ENCODE peak calls at places on chromosomes 7 and 10, in ten cellular contexts. C is tibial artery; Z is mucosa of descending colon; G is OCI-LY7; W is IMR-90; O is stomach; S is nephron progenitor cell; J is fibroblast of pulmonary artery; Y is fibroblast of lung; I is CD4-positive, alpha-beta T cell. P is an unnamed sample.

GRCh38 chr10:121276046-121276445 is 322.2 kb downstream of the FGFR2 start:
- DNase-seq in W (no peak), O (no peak), Z (no peak), Y (no peak), J (no peak), G (no peak), S (no peak), C (no peak), I (no peak), P (no peak)

GRCh38 chr10:13340626-13341370 is 7.3 kb downstream of the SEPHS1 start:
- DNase-seq in W (no peak), Z (peak; percentile 33), G (peak; percentile 85), O (no peak), J (no peak), C (no peak), Y (no peak), I (no peak), S (no peak), P (peak; percentile 72)

GRCh38 chr10:132616995-132617780 is 79.6 kb downstream of the INPP5A start:
- DNase-seq in G (no peak), C (no peak), I (peak; percentile 27), W (no peak), J (no peak), S (no peak), O (no peak), Y (no peak), Z (no peak), P (no peak)

GRCh38 chr7:106345421-106346166 is 60.8 kb upstream of the NAMPT start:
- DNase-seq in O (no peak), Z (no peak), G (no peak), W (peak; percentile 61), Y (peak; percentile 80), C (no peak), S (no peak), I (no peak), J (peak; percentile 75), P (no peak)

GRCh38 chr7:20444041-20444440 is 113.3 kb downstream of the ITGB8 start:
- DNase-seq in J (peak; percentile 17), W (peak; percentile 6), G (no peak), I (no peak), C (no peak), S (no peak), Z (no peak), Y (no peak), O (no peak), P (no peak)

GRCh38 chr10:42986618-42987017 is 90.3 kb upstream of the RET start:
- DNase-seq in O (no peak), Z (no peak), G (no peak), I (no peak), W (peak; percentile 1), S (no peak), J (no peak), C (no peak), Y (no peak), P (no peak)

GRCh38 chr10:23927926-23928325 is 281.0 kb upstream of the KIAA1217 start:
- DNase-seq in J (no peak), G (no peak), Y (no peak), W (no peak), S (peak; percentile 27), I (no peak), O (no peak), Z (no peak), C (no peak), P (no peak)

GRCh38 chr10:95245425-95246055 is 45.3 kb downstream of the PDLIM1 start:
- DNase-seq in W (peak; percentile 34), C (peak; percentile 33), O (no peak), Y (no peak), G (peak; percentile 65), Z (no peak), S (no peak), I (no peak), J (no peak), P (peak; percentile 62)

GRCh38 chr7:81111358-81111757 is 192.5 kb upstream of the SEMA3C start:
- DNase-seq in Y (peak; percentile 86), Z (peak; percentile 9), C (no peak), I (no peak), S (no peak), J (peak; percentile 93), G (no peak), W (peak; percentile 95), O (no peak), P (no peak)

GRCh38 chr10:132844069-132844809 is 58.3 kb upstream of the NKX6-2 start:
- DNase-seq in O (no peak), Y (no peak), W (no peak), J (no peak), Z (no peak), S (no peak), C (peak; percentile 55), G (no peak), I (no peak), P (no peak)

GRCh38 chr10:80210259-80210658 is 4.9 kb upstream of the ANXA11 start:
- DNase-seq in C (no peak), O (no peak), Z (no peak), G (no peak), I (no peak), J (no peak), S (no peak), Y (no peak), W (no peak), P (no peak)

GRCh38 chr7:90594791-90595317 is 1.3 kb upstream of the CDK14 start:
- DNase-seq in J (peak; percentile 92), W (peak; percentile 91), O (no peak), C (peak; percentile 85), S (peak; percentile 15), G (no peak), Z (no peak), Y (peak; percentile 83), I (no peak), P (no peak)

GRCh38 chr7:4807708-4808420 is 32.4 kb downstream of the AP5Z1 start:
- DNase-seq in J (no peak), C (no peak), W (no peak), I (no peak), Z (no peak), S (no peak), O (no peak), Y (no peak), G (no peak), P (no peak)

GRCh38 chr7:85275204-85275603 is 88.3 kb upstream of the SEMA3D start:
- DNase-seq in J (no peak), S (no peak), O (no peak), Z (no peak), C (no peak), I (no peak), Y (no peak), W (no peak), G (no peak), P (no peak)

GRCh38 chr7:152523916-152524315 is 88.1 kb upstream of the KMT2C start:
- DNase-seq in S (no peak), Z (no peak), C (no peak), I (no peak), J (no peak), O (no peak), G (no peak), W (no peak), Y (no peak), P (no peak)

GRCh38 chr7:90165724-90166123 is 11.5 kb downstream of the STEAP1 start:
- DNase-seq in O (peak; percentile 43), Z (peak; percentile 81), C (no peak), I (no peak), G (no peak), W (no peak), S (no peak), J (no peak), Y (no peak), P (no peak)

GRCh38 chr10:126097558-126098215 is 201.3 kb downstream of the FANK1 start:
- DNase-seq in Y (no peak), S (no peak), I (no peak), W (no peak), J (no peak), C (no peak), Z (no peak), G (no peak), O (no peak), P (no peak)

DNA sequence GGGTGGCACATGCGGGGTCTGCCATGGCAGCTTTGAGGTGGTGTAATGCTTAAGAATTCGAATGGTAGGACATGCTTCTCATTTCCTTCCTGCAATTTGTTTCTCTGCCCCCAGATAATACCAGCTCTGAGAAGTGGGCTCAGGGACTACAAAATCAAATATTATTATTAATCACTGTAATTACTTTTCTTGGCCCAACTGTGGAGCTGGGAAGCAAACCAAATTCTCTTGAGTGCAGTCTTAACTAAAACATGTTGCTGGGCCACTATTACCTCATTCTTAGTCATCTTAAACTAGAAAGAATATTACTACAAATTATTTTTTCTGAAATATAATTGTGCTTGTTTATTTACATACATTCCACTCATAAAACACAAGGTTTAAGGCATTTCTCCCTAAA is 566.7 kb upstream of the NRP1 start:
- DNase-seq in O (no peak), Z (peak; percentile 6), C (no peak), W (peak; percentile 92), J (peak; percentile 69), I (no peak), Y (peak; percentile 95), S (no peak), G (no peak), P (no peak)
- TF ChIP-seq CTCF in O (no peak), Z (no peak), C (no peak), W (no peak), J (no peak), I (no peak), Y (no peak), S (no peak), G (no peak), P (no peak)

GRCh38 chr7:94655884-94656657 is at the start of gene SGCE:
- DNase-seq in J (peak; percentile 85), Y (peak; percentile 85), S (peak; percentile 84), Z (peak; percentile 63), I (peak; percentile 36), W (peak; percentile 71), O (peak; percentile 51), G (peak; percentile 79), C (peak; percentile 85), P (peak; percentile 68)
- TF ChIP-seq CTCF in J (peak; percentile 48), Y (peak; percentile 53), S (peak; percentile 53), Z (peak; percentile 37), I (peak; percentile 23), W (peak; percentile 57), O (no peak), G (no peak), C (peak; percentile 72), P (peak; percentile 37)

DNA sequence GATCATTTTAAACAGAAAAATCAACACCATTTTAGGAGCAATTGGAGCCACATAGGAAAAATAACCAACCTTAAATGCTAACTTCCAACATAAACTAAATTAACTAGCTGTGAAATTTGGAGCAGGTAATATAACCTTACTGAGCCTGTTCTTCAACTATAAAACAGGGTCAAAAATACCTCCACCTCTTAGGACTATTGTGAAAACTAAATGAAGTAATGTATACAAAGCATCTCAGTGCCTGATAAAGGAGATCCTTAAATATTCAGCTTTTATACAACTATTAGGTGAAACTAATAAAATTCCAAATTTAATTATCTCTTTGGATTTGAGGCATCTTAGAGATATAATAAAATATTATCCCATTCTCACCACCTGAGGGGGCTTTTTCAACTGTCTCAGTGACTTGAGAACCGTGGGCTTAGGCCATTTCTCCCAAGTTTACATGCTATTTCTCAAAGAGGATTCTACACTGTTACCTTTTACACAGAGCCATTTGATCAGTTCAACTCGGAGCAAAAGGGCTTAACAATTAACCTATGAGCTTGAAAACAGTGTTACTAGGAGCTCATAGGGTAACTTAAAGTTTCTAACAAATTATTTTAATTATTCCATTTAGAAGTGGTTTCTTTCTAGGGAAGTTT is 165.0 kb upstream of the ASAH2 start:
- DNase-seq in J (peak; percentile 47), Z (no peak), Y (no peak), C (no peak), G (peak; percentile 45), S (no peak), I (no peak), W (peak; percentile 24), O (no peak), P (peak; percentile 27)
- TF ChIP-seq CTCF in J (peak; percentile 17), Z (no peak), Y (no peak), C (no peak), G (peak; percentile 55), S (no peak), I (no peak), W (peak; percentile 21), O (no peak), P (no peak)

GRCh38 chr10:26859241-26860025 is 1.3 kb downstream of the ABI1 start:
- DNase-seq in W (peak; percentile 38), Y (peak; percentile 25), J (peak; percentile 25), S (no peak), I (no peak), Z (peak; percentile 20), G (no peak), C (no peak), O (no peak), P (no peak)
- TF ChIP-seq CTCF in W (no peak), Y (no peak), J (no peak), S (no peak), I (no peak), Z (no peak), G (no peak), C (no peak), O (no peak), P (no peak)

P was measured in GM20000.